ENCODE peak calls at places on chromosomes 3 and 15, in nine cellular contexts. I is H9, Q is ovary, X is GM12864, T is progenitor cell of endocrine pancreas, E is psoas muscle, W is Caco-2, A is lower lobe of right lung, P is cardiac fibroblast. D is an unnamed sample.

GRCh38 chr3:145125307-145125706 is 1035.7 kb downstream of the PLOD2 start:
- DNase-seq in T (no peak), E (no peak), Q (no peak), W (no peak), I (no peak), A (no peak), X (no peak), P (peak), D (no peak)

GRCh38 chr3:102374863-102375637 is 59.8 kb upstream of the ZPLD1 start:
- DNase-seq in P (no peak), T (no peak), Q (no peak), A (no peak), E (no peak), W (no peak), I (no peak), X (no peak), D (no peak)

GRCh38 chr3:148861277-148861869 is 3.7 kb upstream of the CPA3 start:
- DNase-seq in T (no peak), I (no peak), Q (no peak), A (no peak), P (peak), E (no peak), W (peak), X (peak), D (no peak)

GRCh38 chr15:67199881-67200763 is 54.3 kb downstream of the AAGAB start:
- DNase-seq in Q (no peak), W (no peak), A (no peak), E (no peak), P (peak), X (no peak), T (no peak), I (no peak), D (no peak)

GRCh38 chr3:141921316-141921715 is 44.9 kb downstream of the ATP1B3 start:
- DNase-seq in T (no peak), X (no peak), I (no peak), Q (no peak), P (no peak), W (no peak), E (no peak), A (no peak), D (no peak)

GRCh38 chr3:104629038-104629437 is 737.7 kb upstream of the ALCAM start:
- DNase-seq in T (no peak), A (no peak), X (no peak), Q (no peak), W (no peak), P (peak), E (no peak), I (no peak), D (no peak)

GRCh38 chr3:175020101-175020500 is 161.0 kb downstream of the NAALADL2 start:
- DNase-seq in A (no peak), E (no peak), Q (no peak), X (no peak), P (peak), T (no peak), I (no peak), W (no peak), D (no peak)

GRCh38 chr3:132854856-132855535 is 132.8 kb upstream of the NPHP3 start:
- DNase-seq in I (peak), W (no peak), E (no peak), A (no peak), Q (no peak), P (no peak), X (no peak), T (no peak), D (no peak)

GRCh38 chr15:40693904-40694705 is 869 bp upstream of the RAD51 start:
- DNase-seq in I (no peak), W (no peak), P (peak), T (no peak), X (peak), E (no peak), Q (no peak), A (no peak), D (no peak)

GRCh38 chr3:188842628-188843027 is 329.1 kb upstream of the TPRG1 start:
- DNase-seq in X (no peak), Q (no peak), T (no peak), E (no peak), A (no peak), I (no peak), P (peak), W (no peak), D (no peak)

GRCh38 chr3:120683213-120683612 is 1.2 kb upstream of the HGD start:
- DNase-seq in A (no peak), X (no peak), P (no peak), Q (no peak), W (no peak), T (no peak), I (no peak), E (no peak), D (no peak)

GRCh38 chr15:42037650-42038049 is 16.8 kb upstream of the PLA2G4E start:
- DNase-seq in Q (no peak), P (no peak), X (no peak), I (no peak), W (no peak), E (no peak), T (no peak), A (peak), D (no peak)

GRCh38 chr3:158649791-158650190 is 5.5 kb downstream of the GFM1 start:
- DNase-seq in T (no peak), I (no peak), P (no peak), W (no peak), E (no peak), Q (no peak), A (no peak), X (no peak), D (no peak)

GRCh38 chr3:177647876-177648275 is 450.6 kb upstream of the TBL1XR1 start:
- DNase-seq in P (no peak), A (no peak), I (no peak), E (no peak), T (no peak), W (no peak), X (no peak), Q (no peak), D (no peak)

GRCh38 chr15:71729319-71729718 is 81.0 kb upstream of the NR2E3 start:
- DNase-seq in Q (no peak), E (no peak), T (no peak), P (no peak), A (no peak), W (no peak), I (no peak), X (no peak), D (no peak)

GRCh38 chr3:150922611-150923010 is 17.4 kb upstream of the MINDY4B start:
- DNase-seq in A (no peak), I (peak), X (no peak), E (no peak), W (peak), P (peak), T (no peak), Q (no peak), D (no peak)

GRCh38 chr3:14082108-14082657 is 42.5 kb downstream of the CHCHD4 start:
- DNase-seq in T (no peak), E (no peak), Q (no peak), P (no peak), A (no peak), X (no peak), W (no peak), I (no peak), D (no peak)

GRCh38 chr3:141680620-141681389 is 57.3 kb upstream of the RNF7 start:
- DNase-seq in E (no peak), P (peak), W (no peak), X (no peak), T (no peak), Q (no peak), I (peak), A (no peak), D (no peak)

GRCh38 chr3:32366638-32367368 is 24.9 kb upstream of the CMTM7 start:
- DNase-seq in T (no peak), E (no peak), W (no peak), Q (no peak), P (peak), A (no peak), X (no peak), I (no peak), D (no peak)

GRCh38 chr3:161452179-161452578 is 44.4 kb upstream of the OTOL1 start:
- DNase-seq in E (no peak), X (no peak), A (no peak), Q (no peak), W (no peak), P (no peak), I (no peak), T (no peak), D (no peak)

GRCh38 chr3:161444678-161445077 is 51.9 kb upstream of the OTOL1 start:
- DNase-seq in W (no peak), A (no peak), P (no peak), E (no peak), I (no peak), T (no peak), Q (no peak), X (no peak), D (no peak)

GRCh38 chr3:161454615-161455014 is 42.0 kb upstream of the OTOL1 start:
- DNase-seq in I (no peak), A (no peak), P (no peak), E (no peak), Q (no peak), X (no peak), W (no peak), T (no peak), D (no peak)

GRCh38 chr3:161443921-161444457 is 52.6 kb upstream of the OTOL1 start:
- DNase-seq in W (no peak), X (no peak), A (no peak), P (no peak), Q (no peak), I (no peak), T (no peak), E (no peak), D (no peak)

GRCh38 chr3:161449784-161450183 is 46.8 kb upstream of the OTOL1 start:
- DNase-seq in I (no peak), T (no peak), A (no peak), P (no peak), W (no peak), E (no peak), Q (no peak), X (no peak), D (no peak)
- TF ChIP-seq CTCF in I (no peak), T (no peak), A (no peak), P (no peak), W (no peak), E (no peak), Q (no peak), X (no peak), D (no peak)

GRCh38 chr15:70486451-70487379 is 276.6 kb downstream of the UACA start:
- DNase-seq in I (no peak), X (peak), E (peak), A (peak), Q (no peak), W (no peak), P (peak), T (no peak), D (peak)
- TF ChIP-seq CTCF in I (no peak), X (no peak), E (no peak), A (no peak), Q (no peak), W (no peak), P (no peak), T (no peak), D (no peak)

GRCh38 chr15:75836953-75837321 is 6.3 kb upstream of the UBE2Q2 start:
- DNase-seq in Q (no peak), I (no peak), W (no peak), A (peak), E (peak), T (no peak), P (peak), X (peak), D (no peak)
- TF ChIP-seq CTCF in Q (no peak), I (no peak), W (no peak), A (no peak), E (no peak), T (no peak), P (peak), X (no peak), D (no peak)

DNA sequence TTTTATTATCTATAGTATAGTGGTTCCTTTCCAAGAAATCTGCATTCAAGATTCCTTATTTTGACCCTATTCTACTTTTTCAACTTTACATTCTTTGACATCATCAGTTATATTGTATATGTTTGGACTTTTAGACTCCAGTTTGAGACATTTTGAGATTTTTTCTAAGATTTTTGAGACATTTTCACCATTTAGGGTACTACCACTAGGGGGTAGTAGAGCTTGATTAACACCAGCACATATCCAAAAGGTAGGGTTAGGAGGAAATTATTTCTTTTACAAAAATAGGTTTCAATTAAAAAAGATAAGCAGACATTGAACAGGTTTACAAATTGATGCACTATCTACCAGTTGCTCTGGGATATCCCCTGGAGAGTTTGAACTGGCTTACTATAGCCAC is 262.5 kb downstream of the SCAPER start:
- DNase-seq in X (no peak), T (no peak), A (no peak), W (no peak), E (no peak), I (no peak), P (peak), Q (no peak), D (no peak)
- TF ChIP-seq CTCF in X (peak), T (peak), A (peak), W (no peak), E (peak), I (peak), P (peak), Q (no peak), D (no peak)

GRCh38 chr3:194574639-194575483 is 58.4 kb downstream of the TMEM44 start:
- DNase-seq in Q (no peak), T (no peak), I (no peak), E (no peak), X (no peak), A (no peak), W (no peak), P (peak), D (no peak)
- TF ChIP-seq CTCF in Q (no peak), T (peak), I (no peak), E (no peak), X (no peak), A (no peak), W (peak), P (peak), D (no peak)

GRCh38 chr15:91855684-91856553 is 2.4 kb downstream of the SLCO3A1 start:
- DNase-seq in P (no peak), Q (no peak), T (peak), W (peak), A (peak), E (no peak), X (no peak), I (peak), D (no peak)

GRCh38 chr15:91852741-91853500 is 587 bp upstream of the SLCO3A1 start:
- DNase-seq in Q (peak), I (peak), A (peak), T (peak), E (peak), W (peak), P (peak), X (no peak), D (peak)

GRCh38 chr15:91853501-91853967 is at the start of gene SLCO3A1:
- DNase-seq in Q (peak), W (peak), P (peak), E (peak), X (no peak), A (peak), T (peak), I (peak), D (peak)

GRCh38 chr15:91855241-91855640 is 1.7 kb downstream of the SLCO3A1 start:
- DNase-seq in E (no peak), W (no peak), I (no peak), P (no peak), X (no peak), A (no peak), Q (no peak), T (no peak), D (no peak)

GRCh38 chr15:91853968-91854943 is 748 bp downstream of the SLCO3A1 start:
- DNase-seq in Q (peak), A (peak), W (peak), P (no peak), I (peak), E (peak), T (peak), X (no peak), D (peak)
- TF ChIP-seq CTCF in Q (no peak), A (peak), W (no peak), P (no peak), I (peak), E (peak), T (peak), X (no peak), D (no peak)

GRCh38 chr3:110272525-110272924 is 799.1 kb upstream of the NECTIN3 start:
- DNase-seq in I (no peak), X (no peak), Q (no peak), W (no peak), T (no peak), P (no peak), E (no peak), A (no peak), D (no peak)
- TF ChIP-seq CTCF in I (no peak), X (no peak), Q (no peak), W (no peak), T (no peak), P (no peak), E (no peak), A (no peak), D (no peak)

GRCh38 chr3:46934067-46934466 is 42.5 kb downstream of the CCDC12 start:
- DNase-seq in P (no peak), I (no peak), Q (no peak), T (no peak), W (no peak), A (peak), X (no peak), E (peak), D (peak)

GRCh38 chr3:46936733-46937250 is 39.8 kb downstream of the CCDC12 start:
- DNase-seq in T (no peak), Q (no peak), E (peak), A (peak), P (peak), I (no peak), W (no peak), X (no peak), D (peak)

GRCh38 chr3:46935989-46936620 is 40.4 kb downstream of the CCDC12 start:
- DNase-seq in Q (no peak), I (no peak), A (peak), T (no peak), W (no peak), P (no peak), E (peak), X (no peak), D (peak)

GRCh38 chr3:46934508-46935167 is 41.9 kb downstream of the CCDC12 start:
- DNase-seq in P (peak), A (peak), E (peak), Q (peak), W (no peak), T (no peak), I (no peak), X (no peak), D (peak)

DNA sequence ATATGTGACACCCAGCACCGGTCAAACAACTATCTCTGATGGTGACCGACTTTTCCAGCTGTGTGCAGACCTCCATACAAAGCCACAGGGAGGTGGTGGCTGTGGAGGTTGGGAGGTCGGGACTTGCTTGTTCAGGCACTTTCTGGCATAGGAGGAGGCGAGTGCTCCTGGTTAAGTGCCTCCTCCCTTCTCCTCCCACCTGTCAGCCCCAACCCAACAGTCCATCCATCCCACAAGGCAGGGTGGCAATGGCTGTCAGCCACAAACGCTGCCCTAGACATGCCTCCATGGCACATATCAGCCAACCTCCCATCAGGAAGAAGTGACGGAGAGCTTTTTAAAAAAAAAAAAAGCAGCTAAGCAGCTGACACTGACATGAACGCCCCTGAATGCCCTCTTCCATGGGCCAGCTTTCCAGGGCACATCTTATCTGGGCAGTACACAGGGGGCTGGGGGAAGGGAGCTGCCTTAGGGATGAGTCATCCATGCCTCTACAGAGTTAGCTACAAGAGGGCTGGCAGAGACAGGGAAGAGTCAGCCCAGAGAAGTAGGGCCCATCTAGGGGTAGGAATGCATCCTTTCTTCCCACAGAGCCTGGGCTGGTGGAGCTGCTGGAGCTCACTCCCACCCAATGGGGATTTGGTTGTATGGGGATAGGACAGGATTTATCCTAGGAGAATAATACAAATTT is 41.2 kb downstream of the CCDC12 start:
- DNase-seq in T (no peak), Q (peak), I (peak), W (peak), P (peak), X (no peak), E (peak), A (peak), D (peak)
- TF ChIP-seq CTCF in T (peak), Q (peak), I (peak), W (peak), P (peak), X (no peak), E (peak), A (peak), D (peak)

D was measured in sigmoid colon.